ENCODE peak calls at places on chromosomes 11 and 22, in nine cellular contexts. C, X, M, F, A, B, Y, O and R are unnamed samples.

GRCh38 chr11:16881074-16881709 is 133.0 kb downstream of the PLEKHA7 start:
- DNase-seq in C (peak), X (no peak), M (peak), F (no peak), A (peak), B (no peak), Y (no peak), O (peak), R (no peak)

GRCh38 chr22:23904855-23905254 is 10.7 kb downstream of the MIF start:
- DNase-seq in C (no peak), X (no peak), M (no peak), F (peak), A (no peak), B (no peak), Y (no peak), O (no peak), R (no peak)

GRCh38 chr11:10490398-10491232 is 35.6 kb downstream of the AMPD3 start:
- DNase-seq in C (no peak), X (no peak), M (peak), F (no peak), A (peak), B (no peak), Y (no peak), O (peak), R (no peak)

GRCh38 chr11:109808569-109808968 is 284.6 kb upstream of the ZC3H12C start:
- DNase-seq in C (no peak), X (no peak), M (peak), F (no peak), A (no peak), B (no peak), Y (no peak), O (peak), R (no peak)

GRCh38 chr11:102422817-102423725 is 29.5 kb downstream of the TMEM123 start:
- DNase-seq in C (no peak), X (no peak), M (no peak), F (no peak), A (peak), B (no peak), Y (no peak), O (no peak), R (peak)

GRCh38 chr11:5679811-5680210 is 5.1 kb downstream of the TRIM5 start:
- DNase-seq in C (no peak), X (no peak), M (no peak), F (no peak), A (no peak), B (no peak), Y (no peak), O (no peak), R (no peak)

GRCh38 chr11:117662255-117662654 is 134.8 kb downstream of the DSCAML1 start:
- DNase-seq in C (peak), X (no peak), M (no peak), F (peak), A (no peak), B (no peak), Y (no peak), O (no peak), R (no peak)

GRCh38 chr11:76083563-76084451 is 122.5 kb downstream of the WNT11 start:
- DNase-seq in C (no peak), X (no peak), M (no peak), F (no peak), A (no peak), B (no peak), Y (no peak), O (peak), R (no peak)

GRCh38 chr11:61795459-61795858 is 2.7 kb downstream of the FEN1 start:
- DNase-seq in C (no peak), X (no peak), M (no peak), F (no peak), A (no peak), B (no peak), Y (no peak), O (no peak), R (no peak)

GRCh38 chr22:48765595-48765994 is 1062.1 kb downstream of the BRD1 start:
- DNase-seq in C (no peak), X (no peak), M (no peak), F (no peak), A (no peak), B (no peak), Y (no peak), O (no peak), R (no peak)

GRCh38 chr11:37858398-37858797 is 1260.4 kb upstream of the RAG2 start:
- DNase-seq in C (no peak), X (no peak), M (peak), F (no peak), A (no peak), B (no peak), Y (no peak), O (no peak), R (no peak)

GRCh38 chr11:90803781-90804180 is 580.9 kb upstream of the CHORDC1 start:
- DNase-seq in C (no peak), X (no peak), M (no peak), F (no peak), A (no peak), B (no peak), Y (no peak), O (no peak), R (no peak)

GRCh38 chr11:64100782-64101358 is 65.0 kb downstream of the MACROD1 start:
- DNase-seq in C (no peak), X (no peak), M (no peak), F (no peak), A (no peak), B (no peak), Y (no peak), O (no peak), R (no peak)

GRCh38 chr22:26851125-26851524 is 193.7 kb downstream of the MIAT start:
- DNase-seq in C (no peak), X (no peak), M (no peak), F (no peak), A (no peak), B (no peak), Y (no peak), O (no peak), R (no peak)

GRCh38 chr11:31340903-31341572 is 28.5 kb downstream of the DCDC1 start:
- DNase-seq in C (no peak), X (no peak), M (peak), F (no peak), A (peak), B (no peak), Y (no peak), O (peak), R (no peak)

GRCh38 chr22:49954354-49954753 is 6.2 kb upstream of the PIM3 start:
- DNase-seq in C (no peak), X (no peak), M (no peak), F (peak), A (no peak), B (no peak), Y (no peak), O (no peak), R (no peak)

GRCh38 chr11:56841210-56841810 is 92.8 kb upstream of the OR9G4 start:
- DNase-seq in C (peak), X (no peak), M (peak), F (no peak), A (peak), B (no peak), Y (peak), O (peak), R (peak)

GRCh38 chr22:37896939-37897338 is 9.2 kb upstream of the MICALL1 start:
- DNase-seq in C (no peak), X (no peak), M (no peak), F (peak), A (peak), B (no peak), Y (no peak), O (no peak), R (no peak)

GRCh38 chr22:32144875-32145274 is 14.2 kb downstream of the C22orf42 start:
- DNase-seq in C (no peak), X (no peak), M (peak), F (no peak), A (no peak), B (no peak), Y (no peak), O (no peak), R (no peak)

GRCh38 chr11:88543902-88544655 is 206.5 kb upstream of the CTSC start:
- DNase-seq in C (no peak), X (peak), M (peak), F (peak), A (peak), B (peak), Y (peak), O (peak), R (peak)

GRCh38 chr11:35593143-35593542 is 25.1 kb upstream of the FJX1 start:
- DNase-seq in C (no peak), X (no peak), M (peak), F (no peak), A (no peak), B (no peak), Y (no peak), O (peak), R (no peak)

GRCh38 chr11:77395460-77396175 is 78.3 kb downstream of the PAK1 start:
- DNase-seq in C (no peak), X (no peak), M (peak), F (no peak), A (no peak), B (no peak), Y (no peak), O (no peak), R (no peak)

GRCh38 chr11:61004037-61004641 is 32.7 kb downstream of the CD6 start:
- DNase-seq in C (peak), X (no peak), M (no peak), F (peak), A (no peak), B (no peak), Y (no peak), O (no peak), R (no peak)

GRCh38 chr22:30202531-30203006 is 44.0 kb downstream of the LIF start:
- DNase-seq in C (peak), X (no peak), M (peak), F (no peak), A (peak), B (no peak), Y (no peak), O (peak), R (no peak)

GRCh38 chr11:848988-849824 is 6.6 kb downstream of the TSPAN4 start:
- DNase-seq in C (no peak), X (no peak), M (no peak), F (no peak), A (peak), B (no peak), Y (no peak), O (no peak), R (peak)

GRCh38 chr11:134584001-134584561 is 172.0 kb upstream of the B3GAT1 start:
- DNase-seq in C (no peak), X (no peak), M (no peak), F (no peak), A (no peak), B (no peak), Y (no peak), O (no peak), R (no peak)

GRCh38 chr22:50192056-50192824 is 6.5 kb downstream of the TRABD start:
- DNase-seq in C (no peak), X (no peak), M (peak), F (no peak), A (no peak), B (no peak), Y (no peak), O (peak), R (no peak)

GRCh38 chr11:67584881-67585873 is 1.6 kb downstream of the GSTP1 start:
- DNase-seq in C (no peak), X (no peak), M (no peak), F (no peak), A (no peak), B (no peak), Y (no peak), O (peak), R (no peak)

GRCh38 chr11:32538804-32539203 is 44.8 kb upstream of the EIF3M start:
- DNase-seq in C (no peak), X (no peak), M (no peak), F (no peak), A (no peak), B (no peak), Y (no peak), O (no peak), R (no peak)

GRCh38 chr11:126347751-126348628 is 7.5 kb upstream of the ST3GAL4 start:
- DNase-seq in C (no peak), X (no peak), M (no peak), F (peak), A (no peak), B (no peak), Y (no peak), O (no peak), R (no peak)

GRCh38 chr11:75852406-75853017 is 37.5 kb downstream of the UVRAG start:
- DNase-seq in C (no peak), X (no peak), M (no peak), F (no peak), A (no peak), B (no peak), Y (no peak), O (peak), R (no peak)

GRCh38 chr22:33986167-33986771 is 66.0 kb upstream of the LARGE1 start:
- DNase-seq in C (no peak), X (no peak), M (no peak), F (no peak), A (no peak), B (no peak), Y (no peak), O (no peak), R (no peak)

GRCh38 chr11:34565417-34566208 is 52.0 kb upstream of the ELF5 start:
- DNase-seq in C (no peak), X (no peak), M (peak), F (no peak), A (peak), B (no peak), Y (no peak), O (no peak), R (peak)

GRCh38 chr11:44954051-44954906 is 3.6 kb upstream of the TP53I11 start:
- DNase-seq in C (no peak), X (no peak), M (no peak), F (no peak), A (no peak), B (no peak), Y (no peak), O (no peak), R (no peak)

GRCh38 chr11:68135161-68135560 is 14.0 kb upstream of the CHKA start:
- DNase-seq in C (no peak), X (no peak), M (no peak), F (no peak), A (no peak), B (no peak), Y (no peak), O (no peak), R (no peak)

GRCh38 chr11:125451400-125452124 is 44.5 kb downstream of the FEZ1 start:
- DNase-seq in C (no peak), X (no peak), M (peak), F (peak), A (peak), B (no peak), Y (no peak), O (peak), R (no peak)

GRCh38 chr11:73171762-73172161 is 29.6 kb upstream of the FCHSD2 start:
- DNase-seq in C (no peak), X (no peak), M (peak), F (no peak), A (no peak), B (no peak), Y (no peak), O (peak), R (no peak)

GRCh38 chr11:44818110-44818509 is 91.3 kb downstream of the TSPAN18 start:
- DNase-seq in C (no peak), X (no peak), M (no peak), F (no peak), A (no peak), B (no peak), Y (no peak), O (no peak), R (no peak)

GRCh38 chr11:69648679-69649575 is 8.0 kb downstream of the CCND1 start:
- DNase-seq in C (no peak), X (no peak), M (no peak), F (peak), A (no peak), B (no peak), Y (no peak), O (peak), R (no peak)